ENCODE peak calls at places on chromosome 21, in nine cellular contexts. One of them, this sample, is unnamed.
A peak's percentile ranks its signal among the peaks of the same experiment; 100 is the strongest.

GRCh38 chr21:17660449-17660848 is 47.7 kb upstream of the BTG3 start:
- DNase-seq in AG04450: no peak
- DNase-seq in tibial nerve: no peak
- DNase-seq in cardiac muscle cell: no peak
- DNase-seq in cardiac fibroblast: no peak
- DNase-seq in mucosa of descending colon: no peak
- DNase-seq in pancreas: no peak
- DNase-seq in fibroblast of mammary gland: no peak
- DNase-seq in NB4: no peak
- DNase-seq in this sample: no peak

GRCh38 chr21:41045534-41046268 is 122.3 kb upstream of the BACE2 start:
- DNase-seq in cardiac muscle cell: peak; percentile 54
- DNase-seq in AG04450: no peak
- DNase-seq in tibial nerve: no peak
- DNase-seq in cardiac fibroblast: no peak
- DNase-seq in pancreas: peak; percentile 72
- DNase-seq in NB4: peak; percentile 8
- DNase-seq in mucosa of descending colon: no peak
- DNase-seq in fibroblast of mammary gland: no peak
- DNase-seq in this sample: no peak

GRCh38 chr21:34583926-34584563 is 30.9 kb downstream of the RCAN1 start:
- DNase-seq in cardiac muscle cell: no peak
- DNase-seq in fibroblast of mammary gland: peak; percentile 8
- DNase-seq in mucosa of descending colon: no peak
- DNase-seq in tibial nerve: no peak
- DNase-seq in pancreas: no peak
- DNase-seq in AG04450: no peak
- DNase-seq in NB4: no peak
- DNase-seq in cardiac fibroblast: peak; percentile 24
- DNase-seq in this sample: peak; percentile 35

GRCh38 chr21:32994305-32994704 is 31.4 kb upstream of the OLIG2 start:
- DNase-seq in NB4: peak; percentile 54
- DNase-seq in AG04450: no peak
- DNase-seq in cardiac fibroblast: peak; percentile 53
- DNase-seq in cardiac muscle cell: no peak
- DNase-seq in mucosa of descending colon: no peak
- DNase-seq in fibroblast of mammary gland: peak; percentile 35
- DNase-seq in pancreas: no peak
- DNase-seq in tibial nerve: no peak
- DNase-seq in this sample: peak; percentile 57

GRCh38 chr21:45443595-45444181 is 38.7 kb downstream of the COL18A1 start:
- DNase-seq in cardiac fibroblast: no peak
- DNase-seq in cardiac muscle cell: no peak
- DNase-seq in pancreas: peak; percentile 49
- DNase-seq in tibial nerve: no peak
- DNase-seq in NB4: peak; percentile 33
- DNase-seq in mucosa of descending colon: peak; percentile 40
- DNase-seq in AG04450: no peak
- DNase-seq in fibroblast of mammary gland: no peak
- DNase-seq in this sample: no peak

GRCh38 chr21:34510148-34511142 is 1.6 kb downstream of the KCNE1 start:
- DNase-seq in fibroblast of mammary gland: peak; percentile 73
- DNase-seq in tibial nerve: peak; percentile 62
- DNase-seq in cardiac fibroblast: peak; percentile 79
- DNase-seq in cardiac muscle cell: peak; percentile 86
- DNase-seq in AG04450: no peak
- DNase-seq in NB4: peak; percentile 82
- DNase-seq in pancreas: peak; percentile 89
- DNase-seq in mucosa of descending colon: peak; percentile 84
- DNase-seq in this sample: peak; percentile 81

GRCh38 chr21:46056450-46056903 is 41.4 kb upstream of the COL6A2 start:
- DNase-seq in cardiac muscle cell: peak; percentile 41
- DNase-seq in mucosa of descending colon: peak; percentile 83
- DNase-seq in NB4: peak; percentile 52
- DNase-seq in fibroblast of mammary gland: peak; percentile 97
- DNase-seq in tibial nerve: peak; percentile 58
- DNase-seq in pancreas: peak; percentile 65
- DNase-seq in cardiac fibroblast: peak; percentile 96
- DNase-seq in AG04450: peak; percentile 81
- DNase-seq in this sample: peak; percentile 97

GRCh38 chr21:41171210-41171609 is 3.2 kb downstream of the BACE2 start:
- DNase-seq in cardiac muscle cell: no peak
- DNase-seq in tibial nerve: no peak
- DNase-seq in AG04450: no peak
- DNase-seq in pancreas: peak; percentile 84
- DNase-seq in mucosa of descending colon: no peak
- DNase-seq in fibroblast of mammary gland: no peak
- DNase-seq in cardiac fibroblast: peak; percentile 24
- DNase-seq in NB4: no peak
- DNase-seq in this sample: no peak

GRCh38 chr21:34822957-34823356 is 154.2 kb downstream of the CLIC6 start:
- DNase-seq in cardiac fibroblast: no peak
- DNase-seq in NB4: peak; percentile 35
- DNase-seq in tibial nerve: no peak
- DNase-seq in pancreas: no peak
- DNase-seq in mucosa of descending colon: no peak
- DNase-seq in AG04450: no peak
- DNase-seq in fibroblast of mammary gland: peak; percentile 95
- DNase-seq in cardiac muscle cell: no peak
- DNase-seq in this sample: no peak

GRCh38 chr21:46113497-46114176 is 15.7 kb downstream of the COL6A2 start:
- DNase-seq in AG04450: no peak
- DNase-seq in pancreas: no peak
- DNase-seq in cardiac fibroblast: no peak
- DNase-seq in fibroblast of mammary gland: no peak
- DNase-seq in NB4: no peak
- DNase-seq in tibial nerve: peak; percentile 3
- DNase-seq in mucosa of descending colon: no peak
- DNase-seq in cardiac muscle cell: no peak
- DNase-seq in this sample: no peak

GRCh38 chr21:45620201-45620600 is 23.3 kb upstream of the PCBP3 start:
- DNase-seq in mucosa of descending colon: no peak
- DNase-seq in NB4: no peak
- DNase-seq in cardiac fibroblast: no peak
- DNase-seq in pancreas: no peak
- DNase-seq in cardiac muscle cell: no peak
- DNase-seq in tibial nerve: no peak
- DNase-seq in fibroblast of mammary gland: no peak
- DNase-seq in AG04450: no peak
- DNase-seq in this sample: no peak

GRCh38 chr21:35004289-35004688 is 44.8 kb downstream of the RUNX1 start:
- DNase-seq in cardiac fibroblast: no peak
- DNase-seq in mucosa of descending colon: no peak
- DNase-seq in NB4: no peak
- DNase-seq in tibial nerve: no peak
- DNase-seq in AG04450: no peak
- DNase-seq in cardiac muscle cell: no peak
- DNase-seq in fibroblast of mammary gland: no peak
- DNase-seq in pancreas: no peak
- DNase-seq in this sample: no peak

GRCh38 chr21:45613881-45614280 is 29.6 kb upstream of the PCBP3 start:
- DNase-seq in mucosa of descending colon: no peak
- DNase-seq in pancreas: no peak
- DNase-seq in NB4: no peak
- DNase-seq in tibial nerve: no peak
- DNase-seq in cardiac fibroblast: peak; percentile 28
- DNase-seq in cardiac muscle cell: no peak
- DNase-seq in fibroblast of mammary gland: peak; percentile 55
- DNase-seq in AG04450: no peak
- DNase-seq in this sample: no peak

GRCh38 chr21:45954271-45954670 is 27.3 kb upstream of the COL6A1 start:
- DNase-seq in cardiac muscle cell: peak; percentile 23
- DNase-seq in AG04450: no peak
- DNase-seq in pancreas: no peak
- DNase-seq in tibial nerve: no peak
- DNase-seq in fibroblast of mammary gland: peak; percentile 81
- DNase-seq in mucosa of descending colon: no peak
- DNase-seq in NB4: no peak
- DNase-seq in cardiac fibroblast: peak; percentile 76
- DNase-seq in this sample: peak; percentile 59

GRCh38 chr21:35086357-35086756 is 37.3 kb upstream of the RUNX1 start:
- DNase-seq in pancreas: no peak
- DNase-seq in cardiac fibroblast: peak; percentile 38
- DNase-seq in NB4: no peak
- DNase-seq in tibial nerve: no peak
- DNase-seq in AG04450: no peak
- DNase-seq in cardiac muscle cell: no peak
- DNase-seq in mucosa of descending colon: no peak
- DNase-seq in fibroblast of mammary gland: peak; percentile 55
- DNase-seq in this sample: peak; percentile 72

GRCh38 chr21:43775795-43776430 is at the start of gene CSTB:
- DNase-seq in NB4: peak; percentile 85
- DNase-seq in tibial nerve: peak; percentile 74
- DNase-seq in AG04450: no peak
- DNase-seq in fibroblast of mammary gland: no peak
- DNase-seq in pancreas: peak; percentile 92
- DNase-seq in mucosa of descending colon: peak; percentile 91
- DNase-seq in cardiac fibroblast: peak; percentile 71
- DNase-seq in cardiac muscle cell: peak; percentile 92
- DNase-seq in this sample: peak; percentile 87
- TF ChIP-seq CTCF in NB4: no peak
- TF ChIP-seq CTCF in tibial nerve: no peak
- TF ChIP-seq CTCF in AG04450: no peak
- TF ChIP-seq CTCF in fibroblast of mammary gland: no peak
- TF ChIP-seq CTCF in pancreas: no peak
- TF ChIP-seq CTCF in mucosa of descending colon: no peak
- TF ChIP-seq CTCF in cardiac fibroblast: no peak
- TF ChIP-seq CTCF in cardiac muscle cell: no peak
- TF ChIP-seq CTCF in this sample: no peak

GRCh38 chr21:38179504-38179900 is 77.3 kb upstream of the KCNJ15 start:
- DNase-seq in NB4: no peak
- DNase-seq in cardiac muscle cell: no peak
- DNase-seq in tibial nerve: no peak
- DNase-seq in pancreas: no peak
- DNase-seq in cardiac fibroblast: no peak
- DNase-seq in AG04450: no peak
- DNase-seq in fibroblast of mammary gland: peak; percentile 36
- DNase-seq in mucosa of descending colon: no peak
- DNase-seq in this sample: peak; percentile 31
- H3K4me3 ChIP-seq in NB4: no peak overlapping the region
- H3K4me3 ChIP-seq in cardiac muscle cell: no peak overlapping the region
- H3K4me3 ChIP-seq in tibial nerve: no peak overlapping the region
- H3K4me3 ChIP-seq in pancreas: no peak overlapping the region
- H3K4me3 ChIP-seq in cardiac fibroblast: no peak overlapping the region
- H3K4me3 ChIP-seq in AG04450: no peak overlapping the region
- H3K4me3 ChIP-seq in fibroblast of mammary gland: no peak overlapping the region
- H3K4me3 ChIP-seq in mucosa of descending colon: no peak overlapping the region
- H3K4me3 ChIP-seq in this sample: no peak overlapping the region

GRCh38 chr21:24014381-24014780 is 1592.9 kb downstream of the MRPL39 start:
- DNase-seq in AG04450: no peak
- DNase-seq in fibroblast of mammary gland: no peak
- DNase-seq in NB4: no peak
- DNase-seq in tibial nerve: no peak
- DNase-seq in cardiac muscle cell: no peak
- DNase-seq in mucosa of descending colon: no peak
- DNase-seq in pancreas: no peak
- DNase-seq in cardiac fibroblast: no peak
- DNase-seq in this sample: peak; percentile 5
- TF ChIP-seq CTCF in AG04450: peak; percentile 30
- TF ChIP-seq CTCF in fibroblast of mammary gland: no peak
- TF ChIP-seq CTCF in NB4: no peak
- TF ChIP-seq CTCF in tibial nerve: no peak
- TF ChIP-seq CTCF in cardiac muscle cell: peak; percentile 3
- TF ChIP-seq CTCF in mucosa of descending colon: no peak
- TF ChIP-seq CTCF in pancreas: no peak
- TF ChIP-seq CTCF in cardiac fibroblast: peak; percentile 28
- TF ChIP-seq CTCF in this sample: no peak

GRCh38 chr21:21151231-21151630 is 153.0 kb downstream of the NCAM2 start:
- DNase-seq in tibial nerve: no peak
- DNase-seq in mucosa of descending colon: no peak
- DNase-seq in cardiac muscle cell: no peak
- DNase-seq in pancreas: no peak
- DNase-seq in fibroblast of mammary gland: no peak
- DNase-seq in cardiac fibroblast: no peak
- DNase-seq in AG04450: no peak
- DNase-seq in NB4: no peak
- DNase-seq in this sample: no peak
- H3K4me3 ChIP-seq in tibial nerve: no peak overlapping the region
- H3K4me3 ChIP-seq in mucosa of descending colon: no peak overlapping the region
- H3K4me3 ChIP-seq in cardiac muscle cell: no peak overlapping the region
- H3K4me3 ChIP-seq in pancreas: no peak overlapping the region
- H3K4me3 ChIP-seq in fibroblast of mammary gland: no peak overlapping the region
- H3K4me3 ChIP-seq in cardiac fibroblast: no peak overlapping the region
- H3K4me3 ChIP-seq in AG04450: no peak overlapping the region
- H3K4me3 ChIP-seq in NB4: no peak overlapping the region
- H3K4me3 ChIP-seq in this sample: no peak overlapping the region

GRCh38 chr21:37564341-37564923 is 197.9 kb downstream of the DYRK1A start:
- DNase-seq in NB4: peak; percentile 98
- DNase-seq in cardiac muscle cell: peak; percentile 31
- DNase-seq in mucosa of descending colon: peak; percentile 80
- DNase-seq in AG04450: peak; percentile 92
- DNase-seq in cardiac fibroblast: peak; percentile 96
- DNase-seq in fibroblast of mammary gland: peak; percentile 99
- DNase-seq in tibial nerve: peak; percentile 27
- DNase-seq in pancreas: peak; percentile 80
- DNase-seq in this sample: peak; percentile 99
- TF ChIP-seq CTCF in NB4: no peak
- TF ChIP-seq CTCF in cardiac muscle cell: no peak
- TF ChIP-seq CTCF in mucosa of descending colon: no peak
- TF ChIP-seq CTCF in AG04450: no peak
- TF ChIP-seq CTCF in cardiac fibroblast: no peak
- TF ChIP-seq CTCF in fibroblast of mammary gland: no peak
- TF ChIP-seq CTCF in tibial nerve: no peak
- TF ChIP-seq CTCF in pancreas: no peak
- TF ChIP-seq CTCF in this sample: no peak